ENCODE peak calls at places on chromosomes 16 and 17, in eight cellular contexts. W is neural crest cell, U is lung, J is cardiac muscle cell, P is MCF 10A, V is uterus, Z is dorsolateral prefrontal cortex, D is Peyer's patch. S is an unnamed sample.

GRCh38 chr16:85579199-85579598 is 33.9 kb upstream of the GSE1 start:
- DNase-seq in U (no peak), V (no peak), W (peak), P (no peak), Z (no peak), D (no peak), J (no peak), S (no peak)

GRCh38 chr17:7351665-7352558 is at the start of gene KCTD11:
- DNase-seq in P (peak), W (peak), J (peak), Z (peak), D (peak), U (peak), V (peak), S (peak)

GRCh38 chr16:88131256-88131655 is 180.0 kb downstream of the BANP start:
- DNase-seq in V (no peak), J (no peak), D (no peak), W (no peak), P (no peak), U (no peak), Z (no peak), S (no peak)

GRCh38 chr16:70577256-70577698 is 53.7 kb downstream of the SF3B3 start:
- DNase-seq in P (peak), J (no peak), W (no peak), Z (no peak), D (no peak), V (no peak), U (no peak), S (no peak)

GRCh38 chr16:71440669-71441347 is 1.0 kb downstream of the TLE7 start:
- DNase-seq in Z (no peak), J (no peak), U (no peak), P (no peak), D (no peak), W (no peak), V (no peak), S (no peak)

GRCh38 chr17:66652840-66653507 is 181.9 kb upstream of the CACNG5 start:
- DNase-seq in V (no peak), D (no peak), J (no peak), W (no peak), U (no peak), P (peak), Z (no peak), S (no peak)

GRCh38 chr16:23464196-23464595 is 11.2 kb upstream of the COG7 start:
- DNase-seq in J (no peak), Z (peak), W (no peak), U (no peak), D (no peak), V (no peak), P (no peak), S (no peak)

GRCh38 chr16:48291303-48291702 is 44.0 kb upstream of the ABCC11 start:
- DNase-seq in D (no peak), P (peak), J (no peak), W (no peak), U (no peak), Z (no peak), V (no peak), S (no peak)

GRCh38 chr16:18950469-18951185 is 24.4 kb upstream of the SMG1 start:
- DNase-seq in U (no peak), J (no peak), W (no peak), D (no peak), V (no peak), P (no peak), Z (no peak), S (no peak)

GRCh38 chr16:56102159-56102798 is 89.0 kb upstream of the GNAO1 start:
- DNase-seq in V (peak), Z (peak), P (no peak), J (peak), U (no peak), W (no peak), D (no peak), S (peak)

GRCh38 chr17:82836823-82837357 is 2.9 kb downstream of the ZNF750 start:
- DNase-seq in V (peak), W (no peak), P (no peak), U (no peak), D (no peak), Z (no peak), J (no peak), S (no peak)

GRCh38 chr16:11955713-11956123 is 9.3 kb upstream of the TNFRSF17 start:
- DNase-seq in P (peak), J (peak), D (no peak), W (no peak), V (no peak), U (no peak), Z (no peak), S (no peak)

GRCh38 chr17:38751144-38751802 is 1.3 kb upstream of the PSMB3 start:
- DNase-seq in W (no peak), Z (no peak), J (peak), P (peak), V (no peak), D (no peak), U (no peak), S (no peak)

GRCh38 chr17:70173646-70174045 is 4.3 kb downstream of the KCNJ2 start:
- DNase-seq in J (no peak), P (no peak), W (no peak), D (no peak), U (no peak), Z (no peak), V (no peak), S (no peak)

GRCh38 chr16:56945847-56946527 is 14.0 kb downstream of the HERPUD1 start:
- DNase-seq in V (no peak), U (no peak), Z (no peak), W (no peak), P (no peak), J (no peak), D (no peak), S (no peak)

GRCh38 chr16:57667526-57668258 is 414 bp upstream of the ADGRG3 start:
- DNase-seq in D (no peak), Z (no peak), P (peak), W (no peak), V (no peak), U (peak), J (peak), S (no peak)

GRCh38 chr16:89764711-89765201 is 43.4 kb downstream of the ZNF276 start:
- DNase-seq in W (no peak), D (peak), J (peak), V (no peak), P (no peak), Z (no peak), U (peak), S (no peak)

GRCh38 chr17:3986270-3986938 is 22.2 kb upstream of the ATP2A3 start:
- DNase-seq in P (no peak), D (no peak), U (no peak), Z (no peak), W (no peak), V (no peak), J (no peak), S (no peak)

GRCh38 chr17:65593092-65593869 is 31.8 kb upstream of the AXIN2 start:
- DNase-seq in W (no peak), U (no peak), V (no peak), J (no peak), Z (no peak), P (no peak), D (no peak), S (no peak)

GRCh38 chr17:51352798-51353197 is 92.5 kb downstream of the UTP18 start:
- DNase-seq in W (no peak), Z (no peak), J (no peak), V (no peak), P (no peak), U (no peak), D (no peak), S (no peak)

GRCh38 chr16:31108035-31108793 is at the start of gene BCKDK:
- DNase-seq in W (peak), Z (peak), D (peak), U (peak), V (peak), P (peak), J (peak), S (peak)

GRCh38 chr16:10552998-10553491 is 27.4 kb downstream of the EMP2 start:
- DNase-seq in Z (peak), D (peak), J (no peak), P (no peak), U (peak), V (no peak), W (no peak), S (no peak)

GRCh38 chr17:32310927-32311568 is 30.9 kb downstream of the C17orf75 start:
- DNase-seq in P (no peak), W (no peak), Z (no peak), D (no peak), V (no peak), U (no peak), J (peak), S (no peak)

GRCh38 chr17:51516924-51517323 is 256.6 kb downstream of the UTP18 start:
- DNase-seq in V (no peak), D (no peak), W (no peak), U (no peak), P (no peak), J (no peak), Z (no peak), S (no peak)

GRCh38 chr16:9122969-9123368 is 31.5 kb downstream of the HAPSTR1 start:
- DNase-seq in W (no peak), U (peak), Z (no peak), V (no peak), D (no peak), J (no peak), P (no peak), S (no peak)

GRCh38 chr16:9116141-9116540 is 24.7 kb downstream of the HAPSTR1 start:
- DNase-seq in P (no peak), W (no peak), V (no peak), J (no peak), U (no peak), Z (no peak), D (no peak), S (no peak)

GRCh38 chr16:9122342-9122741 is 30.9 kb downstream of the HAPSTR1 start:
- DNase-seq in P (no peak), J (no peak), U (peak), W (no peak), V (no peak), D (no peak), Z (no peak), S (no peak)

GRCh38 chr16:9123401-9123800 is 32.0 kb downstream of the HAPSTR1 start:
- DNase-seq in J (no peak), W (no peak), P (no peak), Z (no peak), U (no peak), D (no peak), V (no peak), S (no peak)

GRCh38 chr16:9119795-9120194 is 28.4 kb downstream of the HAPSTR1 start:
- DNase-seq in J (peak), P (peak), Z (no peak), D (no peak), V (peak), W (no peak), U (peak), S (no peak)
- TF ChIP-seq CTCF in J (no peak), P (no peak), Z (no peak), D (no peak), V (no peak), W (no peak), U (no peak), S (no peak)

GRCh38 chr17:21126645-21127507 is at the start of gene DHRS7B:
- DNase-seq in J (peak), V (peak), W (peak), Z (peak), P (peak), U (peak), D (peak), S (peak)
- TF ChIP-seq CTCF in J (peak), V (peak), W (no peak), Z (no peak), P (no peak), U (no peak), D (no peak), S (no peak)

GRCh38 chr17:73141411-73141810 is 23.4 kb upstream of the SSTR2 start:
- DNase-seq in W (no peak), P (no peak), V (no peak), D (no peak), J (no peak), U (no peak), Z (no peak), S (no peak)
- TF ChIP-seq CTCF in W (no peak), P (no peak), V (no peak), D (no peak), J (no peak), U (no peak), Z (no peak), S (no peak)

GRCh38 chr17:47792457-47792856 is 29.1 kb downstream of the OSBPL7 start:
- DNase-seq in W (no peak), V (no peak), Z (no peak), U (no peak), D (no peak), P (no peak), J (no peak), S (no peak)
- TF ChIP-seq CTCF in W (no peak), V (no peak), Z (no peak), U (no peak), D (no peak), P (no peak), J (no peak), S (no peak)

DNA sequence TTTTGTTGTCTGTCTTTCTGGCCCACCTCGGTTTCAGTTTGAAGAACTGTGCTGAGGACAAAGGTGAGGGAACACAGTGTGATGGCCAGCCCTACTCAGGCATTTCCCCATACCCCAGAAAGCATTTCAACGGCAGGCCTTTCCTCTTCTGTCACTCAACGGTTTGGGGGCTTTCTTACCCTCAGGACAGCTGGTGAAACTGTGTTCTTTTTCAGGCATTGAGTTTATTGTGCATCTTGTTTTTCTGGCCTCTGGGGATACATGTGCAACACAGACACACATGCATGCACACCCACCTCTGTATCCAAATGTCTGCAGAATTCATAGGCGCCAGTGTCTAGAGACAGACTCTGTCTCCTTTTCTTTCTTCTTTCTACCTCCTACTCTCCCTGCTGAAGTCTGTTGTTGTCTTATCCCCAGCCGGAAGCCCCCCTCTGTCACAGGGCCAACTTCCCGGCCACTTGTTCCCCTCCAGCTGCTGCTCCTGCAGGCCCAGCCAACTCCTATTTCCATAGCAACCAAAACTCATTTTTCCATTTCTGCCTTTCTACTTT is 17.0 kb downstream of the CHD9 start:
- DNase-seq in V (peak), D (peak), P (no peak), W (no peak), Z (peak), J (peak), U (no peak), S (peak)
- TF ChIP-seq CTCF in V (no peak), D (no peak), P (no peak), W (no peak), Z (no peak), J (no peak), U (no peak), S (no peak)

GRCh38 chr16:14460726-14461125 is 169.3 kb downstream of the PARN start:
- DNase-seq in V (no peak), P (no peak), W (no peak), D (no peak), J (no peak), Z (no peak), U (no peak), S (no peak)

GRCh38 chr16:14464192-14464591 is 165.9 kb downstream of the PARN start:
- DNase-seq in D (no peak), V (no peak), W (no peak), Z (no peak), P (no peak), J (no peak), U (no peak), S (no peak)

GRCh38 chr16:14462811-14463210 is 167.2 kb downstream of the PARN start:
- DNase-seq in U (no peak), V (no peak), J (peak), W (no peak), Z (no peak), D (no peak), P (no peak), S (no peak)

GRCh38 chr16:14465799-14466198 is 164.3 kb downstream of the PARN start:
- DNase-seq in P (no peak), U (no peak), J (no peak), W (no peak), D (no peak), Z (no peak), V (no peak), S (no peak)

DNA sequence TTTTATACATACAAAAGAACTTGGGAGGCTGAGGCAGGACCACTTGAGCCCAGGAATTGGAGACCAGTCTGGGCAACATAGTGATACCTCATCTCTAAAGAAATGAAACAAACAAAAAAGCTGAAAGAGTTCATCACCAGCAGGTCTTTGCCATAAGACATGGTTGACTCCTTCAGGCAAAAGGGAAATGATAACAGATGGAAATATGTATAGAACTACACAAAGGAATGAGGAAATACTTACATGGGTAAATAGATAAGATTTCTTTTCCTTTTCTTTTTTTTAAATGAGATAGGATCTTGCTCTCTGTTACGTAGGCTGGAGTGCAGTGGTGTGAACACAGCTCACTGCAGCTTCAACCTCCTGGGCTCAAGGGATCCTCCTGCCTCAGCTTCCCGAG is 165.3 kb downstream of the PARN start:
- DNase-seq in U (no peak), D (no peak), J (no peak), Z (no peak), V (no peak), W (no peak), P (no peak), S (no peak)
- TF ChIP-seq CTCF in U (no peak), D (no peak), J (no peak), Z (no peak), V (no peak), W (no peak), P (no peak), S (no peak)

GRCh38 chr16:78607022-78607421 is 507.6 kb downstream of the WWOX start:
- DNase-seq in Z (no peak), J (no peak), U (no peak), P (no peak), W (no peak), D (no peak), V (no peak), S (no peak)

GRCh38 chr16:78609542-78610253 is 510.2 kb downstream of the WWOX start:
- DNase-seq in V (no peak), U (no peak), W (no peak), Z (no peak), J (no peak), D (no peak), P (no peak), S (no peak)

GRCh38 chr16:78607465-78607864 is 508.0 kb downstream of the WWOX start:
- DNase-seq in D (no peak), V (peak), Z (no peak), U (no peak), J (peak), W (no peak), P (peak), S (no peak)

GRCh38 chr16:78608305-78608776 is 508.9 kb downstream of the WWOX start:
- DNase-seq in Z (no peak), D (no peak), P (no peak), J (peak), W (peak), U (no peak), V (peak), S (no peak)

GRCh38 chr16:78611318-78611717 is 511.9 kb downstream of the WWOX start:
- DNase-seq in Z (no peak), W (no peak), P (no peak), J (no peak), U (no peak), V (no peak), D (no peak), S (no peak)
- TF ChIP-seq CTCF in Z (no peak), W (no peak), P (no peak), J (no peak), U (no peak), V (no peak), D (no peak), S (no peak)

DNA sequence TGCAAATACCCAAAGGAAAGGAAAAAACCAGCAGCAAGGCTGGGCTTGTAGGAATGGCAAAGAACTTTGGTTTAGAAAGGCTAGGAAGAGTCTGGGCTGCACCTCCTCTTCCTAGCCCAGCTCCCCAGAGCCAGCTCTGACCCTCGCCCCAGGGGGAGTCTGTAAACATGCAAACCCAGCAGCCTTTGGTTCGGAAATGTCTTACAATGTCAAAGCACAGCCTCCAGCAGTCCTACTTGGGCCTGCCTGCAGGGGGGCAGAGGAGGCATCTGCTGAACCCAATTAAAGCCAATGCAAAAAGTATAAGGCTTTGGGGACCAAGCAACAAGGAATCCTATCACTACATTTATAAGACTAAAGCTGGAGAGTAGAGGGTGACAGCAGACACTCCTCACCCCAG is 5.0 kb upstream of the FTSJ3 start:
- DNase-seq in V (no peak), W (no peak), U (no peak), J (no peak), Z (no peak), P (no peak), D (no peak), S (no peak)
- TF ChIP-seq CTCF in V (no peak), W (no peak), U (no peak), J (no peak), Z (no peak), P (no peak), D (no peak), S (no peak)